ENCODE peak calls at places on chromosomes 11 and 22, in nine cellular contexts. U is A549, S is NB4, A is HCT116, C is sigmoid colon, Z is IMR-90, M is uterus, L is body of pancreas, I is transverse colon. W is an unnamed sample.

GRCh38 chr22:29158546-29158945 is 47.1 kb upstream of the EMID1 start:
- DNase-seq in Z (no peak), S (peak; percentile 38), I (no peak), A (no peak), L (no peak), U (no peak), M (no peak), C (no peak), W (no peak)

GRCh38 chr22:21764038-21764804 is 28.6 kb upstream of the YPEL1 start:
- DNase-seq in Z (no peak), L (no peak), M (no peak), I (no peak), C (no peak), A (no peak), S (no peak), U (no peak), W (no peak)

GRCh38 chr11:13008625-13009475 is at the start of gene RASSF10:
- DNase-seq in I (peak; percentile 85), Z (no peak), A (no peak), C (peak; percentile 63), S (no peak), U (peak; percentile 89), L (peak; percentile 61), M (no peak), W (no peak)

GRCh38 chr11:119989422-119989821 is 148.5 kb downstream of the TRIM29 start:
- DNase-seq in L (no peak), S (no peak), C (no peak), I (no peak), A (no peak), M (no peak), Z (no peak), U (no peak), W (no peak)

GRCh38 chr22:41479671-41480396 is 10.9 kb downstream of the ACO2 start:
- DNase-seq in Z (peak; percentile 73), M (no peak), S (no peak), C (no peak), L (no peak), I (no peak), U (no peak), A (no peak), W (peak; percentile 52)

GRCh38 chr11:124977006-124977405 is 23.0 kb downstream of the CCDC15 start:
- DNase-seq in C (no peak), U (no peak), M (no peak), Z (no peak), A (no peak), L (no peak), I (no peak), S (no peak), W (no peak)

GRCh38 chr11:76512851-76513653 is 68.2 kb downstream of the EMSY start:
- DNase-seq in I (no peak), M (no peak), C (no peak), U (peak; percentile 48), Z (peak; percentile 65), S (peak; percentile 15), A (peak; percentile 16), L (no peak), W (no peak)

GRCh38 chr11:104484784-104485554 is 321.0 kb upstream of the PDGFD start:
- DNase-seq in I (no peak), M (no peak), A (no peak), S (no peak), L (peak; percentile 35), C (no peak), Z (peak; percentile 16), U (no peak), W (no peak)

GRCh38 chr11:93000511-93001476 is 31.3 kb downstream of the MTNR1B start:
- DNase-seq in M (no peak), C (no peak), I (no peak), A (peak; percentile 87), Z (peak; percentile 95), L (no peak), S (peak; percentile 36), U (peak; percentile 87), W (no peak)

GRCh38 chr22:47044722-47045545 is 282.5 kb downstream of the TBC1D22A start:
- DNase-seq in M (no peak), U (no peak), I (no peak), Z (no peak), S (no peak), A (no peak), C (peak; percentile 40), L (no peak), W (no peak)

GRCh38 chr11:27716216-27716615 is 16.0 kb upstream of the BDNF start:
- DNase-seq in U (no peak), I (no peak), S (no peak), Z (no peak), M (no peak), L (no peak), C (no peak), A (no peak), W (no peak)

GRCh38 chr11:110128161-110128560 is 35.0 kb downstream of the ZC3H12C start:
- DNase-seq in A (no peak), I (no peak), L (no peak), S (no peak), C (no peak), Z (peak; percentile 42), M (no peak), U (no peak), W (no peak)

GRCh38 chr22:20216863-20217499 is 51.1 kb downstream of the RTN4R start:
- DNase-seq in U (no peak), M (no peak), I (no peak), S (no peak), C (no peak), A (no peak), L (no peak), Z (no peak), W (no peak)

GRCh38 chr22:20214853-20215252 is 53.3 kb downstream of the RTN4R start:
- DNase-seq in S (no peak), I (no peak), L (no peak), A (no peak), C (no peak), U (no peak), M (no peak), Z (no peak), W (no peak)

GRCh38 chr22:20217563-20217962 is 50.6 kb downstream of the RTN4R start:
- DNase-seq in C (no peak), A (no peak), M (no peak), L (no peak), U (no peak), I (no peak), Z (no peak), S (no peak), W (no peak)

GRCh38 chr22:20213833-20214708 is 54.0 kb downstream of the RTN4R start:
- DNase-seq in M (no peak), L (no peak), U (no peak), I (no peak), A (no peak), Z (no peak), S (no peak), C (no peak), W (no peak)

DNA sequence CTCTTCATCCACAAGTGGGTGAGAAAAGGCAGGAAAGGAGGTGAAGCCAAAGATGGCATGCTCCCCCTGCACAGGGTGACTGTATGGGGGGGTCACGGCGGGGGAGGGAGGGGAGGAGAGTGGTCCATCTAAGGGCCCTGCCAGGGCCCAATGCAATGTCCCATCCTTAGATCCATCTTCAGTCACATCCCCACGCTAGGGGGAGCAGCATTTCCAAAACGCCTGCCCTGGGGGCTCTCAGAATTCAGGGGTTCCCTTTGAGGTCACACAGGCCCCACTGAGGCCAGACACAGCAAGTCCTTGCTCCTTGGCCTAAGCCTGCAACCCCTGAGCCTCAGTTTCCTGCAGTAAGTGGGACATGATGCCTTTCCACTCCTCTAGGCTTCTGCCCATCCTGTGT is 52.4 kb downstream of the RTN4R start:
- DNase-seq in S (no peak), A (no peak), C (no peak), Z (no peak), I (no peak), M (no peak), U (no peak), L (no peak), W (no peak)
- TF ChIP-seq POLR2A in S (no peak), A (no peak), C (no peak), Z (no peak), I (no peak), M (no peak), U (no peak), L (no peak), W (no peak)

GRCh38 chr22:44683237-44683636 is 18.8 kb upstream of the PRR5 start:
- DNase-seq in L (no peak), C (no peak), S (no peak), I (no peak), Z (no peak), A (no peak), U (no peak), M (no peak), W (no peak)
- H3K4me3 ChIP-seq in L (no peak overlapping the region), C (no peak overlapping the region), S (no peak overlapping the region), I (no peak overlapping the region), Z (no peak overlapping the region), A (no peak overlapping the region), U (no peak overlapping the region), M (no peak overlapping the region), W (no peak overlapping the region)

GRCh38 chr11:126832387-126832786 is 168.2 kb downstream of the KIRREL3 start:
- DNase-seq in Z (no peak), U (no peak), L (no peak), A (no peak), S (no peak), C (no peak), M (no peak), I (no peak), W (no peak)
- TF ChIP-seq POLR2A in Z (no peak), U (no peak), L (no peak), A (no peak), S (no peak), C (no peak), M (no peak), I (no peak), W (no peak)

DNA sequence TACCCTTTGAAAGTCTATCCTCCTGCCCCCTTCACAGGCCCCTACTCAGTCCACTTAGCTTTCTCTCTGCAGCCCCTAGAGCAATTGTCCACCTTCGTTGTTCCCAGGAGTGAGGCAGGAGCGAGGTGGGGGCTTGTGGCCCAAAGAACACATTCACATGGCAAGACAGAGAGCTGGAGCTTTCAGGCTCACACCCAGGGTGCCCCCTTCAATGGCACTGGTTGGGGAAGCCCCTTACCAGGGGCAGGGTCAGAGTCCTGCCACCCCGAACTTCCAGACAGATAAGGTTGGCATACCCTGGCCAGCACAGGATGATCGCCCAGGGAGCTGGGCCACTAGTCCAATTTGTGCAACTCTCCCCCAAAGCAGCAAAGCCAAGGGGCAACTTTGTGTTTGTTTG is 6.2 kb upstream of the SLC5A4 start:
- DNase-seq in U (no peak), L (no peak), S (no peak), C (no peak), I (no peak), A (no peak), M (no peak), Z (no peak), W (no peak)
- H3K4me3 ChIP-seq in U (no peak overlapping the region), L (no peak overlapping the region), S (no peak overlapping the region), C (no peak overlapping the region), I (no peak overlapping the region), A (no peak overlapping the region), M (no peak overlapping the region), Z (no peak overlapping the region), W (no peak overlapping the region)

W was measured in gastrocnemius medialis.